ENCODE peak calls at places on chromosomes 6 and 20, in seven cellular contexts. One of them, this sample, is unnamed.
A peak's percentile ranks its signal among the peaks of the same experiment; 100 is the strongest.

GRCh38 chr6:170212956-170213636 is 77.8 kb downstream of the DLL1 start:
- DNase-seq in A549: no peak
- DNase-seq in fibroblast of lung: no peak
- DNase-seq in CD8-positive, alpha-beta T cell: no peak
- DNase-seq in fibroblast of the aortic adventitia: no peak
- DNase-seq in lung: peak; percentile 10
- DNase-seq in cardiac fibroblast: no peak
- DNase-seq in this sample: no peak

GRCh38 chr6:117548797-117549301 is 53.5 kb downstream of the GOPC start:
- DNase-seq in A549: peak; percentile 39
- DNase-seq in fibroblast of lung: peak; percentile 34
- DNase-seq in CD8-positive, alpha-beta T cell: no peak
- DNase-seq in fibroblast of the aortic adventitia: peak; percentile 71
- DNase-seq in lung: no peak
- DNase-seq in cardiac fibroblast: peak; percentile 85
- DNase-seq in this sample: peak; percentile 87

GRCh38 chr6:3268680-3269079 is 9.9 kb downstream of the PSMG4 start:
- DNase-seq in A549: no peak
- DNase-seq in fibroblast of lung: no peak
- DNase-seq in CD8-positive, alpha-beta T cell: no peak
- DNase-seq in fibroblast of the aortic adventitia: no peak
- DNase-seq in lung: no peak
- DNase-seq in cardiac fibroblast: no peak
- DNase-seq in this sample: no peak

GRCh38 chr6:130421567-130421966 is 55.8 kb downstream of the TMEM200A start:
- DNase-seq in A549: no peak
- DNase-seq in fibroblast of lung: peak; percentile 72
- DNase-seq in CD8-positive, alpha-beta T cell: no peak
- DNase-seq in fibroblast of the aortic adventitia: peak; percentile 79
- DNase-seq in lung: no peak
- DNase-seq in cardiac fibroblast: peak; percentile 82
- DNase-seq in this sample: peak; percentile 88

GRCh38 chr6:157045831-157046454 is 268.8 kb downstream of the ARID1B start:
- DNase-seq in A549: peak; percentile 57
- DNase-seq in fibroblast of lung: peak; percentile 77
- DNase-seq in CD8-positive, alpha-beta T cell: no peak
- DNase-seq in fibroblast of the aortic adventitia: peak; percentile 73
- DNase-seq in lung: no peak
- DNase-seq in cardiac fibroblast: peak; percentile 76
- DNase-seq in this sample: peak; percentile 78

GRCh38 chr6:129889580-129889979 is 28.5 kb upstream of the TMEM244 start:
- DNase-seq in A549: no peak
- DNase-seq in fibroblast of lung: peak; percentile 83
- DNase-seq in CD8-positive, alpha-beta T cell: no peak
- DNase-seq in fibroblast of the aortic adventitia: peak; percentile 86
- DNase-seq in lung: no peak
- DNase-seq in cardiac fibroblast: peak; percentile 91
- DNase-seq in this sample: peak; percentile 77

GRCh38 chr6:141677598-141678211 is 455.0 kb upstream of the GJE1 start:
- DNase-seq in A549: peak; percentile 30
- DNase-seq in fibroblast of lung: peak; percentile 68
- DNase-seq in CD8-positive, alpha-beta T cell: no peak
- DNase-seq in fibroblast of the aortic adventitia: peak; percentile 62
- DNase-seq in lung: no peak
- DNase-seq in cardiac fibroblast: peak; percentile 67
- DNase-seq in this sample: peak; percentile 73

GRCh38 chr6:119608994-119609393 is 259.4 kb upstream of the MAN1A1 start:
- DNase-seq in A549: no peak
- DNase-seq in fibroblast of lung: no peak
- DNase-seq in CD8-positive, alpha-beta T cell: no peak
- DNase-seq in fibroblast of the aortic adventitia: no peak
- DNase-seq in lung: no peak
- DNase-seq in cardiac fibroblast: no peak
- DNase-seq in this sample: no peak

GRCh38 chr20:59705651-59706101 is 101.3 kb downstream of the PHACTR3 start:
- DNase-seq in A549: no peak
- DNase-seq in fibroblast of lung: no peak
- DNase-seq in CD8-positive, alpha-beta T cell: no peak
- DNase-seq in fibroblast of the aortic adventitia: no peak
- DNase-seq in lung: no peak
- DNase-seq in cardiac fibroblast: no peak
- DNase-seq in this sample: no peak

GRCh38 chr20:54433653-54434052 is 41.7 kb upstream of the DOK5 start:
- DNase-seq in A549: no peak
- DNase-seq in fibroblast of lung: no peak
- DNase-seq in CD8-positive, alpha-beta T cell: no peak
- DNase-seq in fibroblast of the aortic adventitia: no peak
- DNase-seq in lung: no peak
- DNase-seq in cardiac fibroblast: no peak
- DNase-seq in this sample: no peak

GRCh38 chr20:6959900-6960312 is 192.4 kb downstream of the BMP2 start:
- DNase-seq in A549: no peak
- DNase-seq in fibroblast of lung: peak; percentile 86
- DNase-seq in CD8-positive, alpha-beta T cell: no peak
- DNase-seq in fibroblast of the aortic adventitia: no peak
- DNase-seq in lung: no peak
- DNase-seq in cardiac fibroblast: peak; percentile 16
- DNase-seq in this sample: peak; percentile 85

GRCh38 chr6:108419934-108420609 is 125.2 kb downstream of the AFG1L start:
- DNase-seq in A549: no peak
- DNase-seq in fibroblast of lung: no peak
- DNase-seq in CD8-positive, alpha-beta T cell: no peak
- DNase-seq in fibroblast of the aortic adventitia: no peak
- DNase-seq in lung: no peak
- DNase-seq in cardiac fibroblast: no peak
- DNase-seq in this sample: no peak

GRCh38 chr6:163760860-163761259 is 346.3 kb downstream of the QKI start:
- DNase-seq in A549: no peak
- DNase-seq in fibroblast of lung: no peak
- DNase-seq in CD8-positive, alpha-beta T cell: no peak
- DNase-seq in fibroblast of the aortic adventitia: no peak
- DNase-seq in lung: peak; percentile 7
- DNase-seq in cardiac fibroblast: no peak
- DNase-seq in this sample: no peak

GRCh38 chr20:60428651-60429050 is 470.4 kb downstream of the CDH26 start:
- DNase-seq in A549: no peak
- DNase-seq in fibroblast of lung: no peak
- DNase-seq in CD8-positive, alpha-beta T cell: no peak
- DNase-seq in fibroblast of the aortic adventitia: no peak
- DNase-seq in lung: no peak
- DNase-seq in cardiac fibroblast: no peak
- DNase-seq in this sample: no peak

GRCh38 chr6:146582857-146583256 is 15.9 kb upstream of the ADGB start:
- DNase-seq in A549: no peak
- DNase-seq in fibroblast of lung: peak; percentile 50
- DNase-seq in CD8-positive, alpha-beta T cell: no peak
- DNase-seq in fibroblast of the aortic adventitia: peak; percentile 48
- DNase-seq in lung: peak; percentile 38
- DNase-seq in cardiac fibroblast: peak; percentile 22
- DNase-seq in this sample: peak; percentile 44

GRCh38 chr6:40232698-40233097 is 298.4 kb upstream of the MOCS1 start:
- DNase-seq in A549: no peak
- DNase-seq in fibroblast of lung: no peak
- DNase-seq in CD8-positive, alpha-beta T cell: no peak
- DNase-seq in fibroblast of the aortic adventitia: no peak
- DNase-seq in lung: no peak
- DNase-seq in cardiac fibroblast: no peak
- DNase-seq in this sample: no peak

GRCh38 chr20:59051666-59052065 is 9.1 kb upstream of the PRELID3B start:
- DNase-seq in A549: no peak
- DNase-seq in fibroblast of lung: no peak
- DNase-seq in CD8-positive, alpha-beta T cell: no peak
- DNase-seq in fibroblast of the aortic adventitia: no peak
- DNase-seq in lung: no peak
- DNase-seq in cardiac fibroblast: no peak
- DNase-seq in this sample: no peak

GRCh38 chr20:44435630-44436335 is 39.9 kb upstream of the TTPAL start:
- DNase-seq in A549: peak; percentile 52
- DNase-seq in fibroblast of lung: no peak
- DNase-seq in CD8-positive, alpha-beta T cell: no peak
- DNase-seq in fibroblast of the aortic adventitia: no peak
- DNase-seq in lung: no peak
- DNase-seq in cardiac fibroblast: no peak
- DNase-seq in this sample: no peak

GRCh38 chr6:44504321-44504761 is 116.8 kb downstream of the CDC5L start:
- DNase-seq in A549: no peak
- DNase-seq in fibroblast of lung: peak; percentile 63
- DNase-seq in CD8-positive, alpha-beta T cell: no peak
- DNase-seq in fibroblast of the aortic adventitia: peak; percentile 64
- DNase-seq in lung: no peak
- DNase-seq in cardiac fibroblast: no peak
- DNase-seq in this sample: no peak

GRCh38 chr6:133757330-133757729 is 131.6 kb upstream of the TCF21 start:
- DNase-seq in A549: no peak
- DNase-seq in fibroblast of lung: peak; percentile 52
- DNase-seq in CD8-positive, alpha-beta T cell: no peak
- DNase-seq in fibroblast of the aortic adventitia: peak; percentile 76
- DNase-seq in lung: no peak
- DNase-seq in cardiac fibroblast: peak; percentile 55
- DNase-seq in this sample: peak; percentile 63

GRCh38 chr20:25750220-25750764 is 53.6 kb upstream of the ZNF337 start:
- DNase-seq in A549: no peak
- DNase-seq in fibroblast of lung: no peak
- DNase-seq in CD8-positive, alpha-beta T cell: no peak
- DNase-seq in fibroblast of the aortic adventitia: no peak
- DNase-seq in lung: no peak
- DNase-seq in cardiac fibroblast: no peak
- DNase-seq in this sample: no peak

GRCh38 chr20:32358883-32359632 is 927 bp downstream of the ASXL1 start:
- DNase-seq in A549: peak; percentile 72
- DNase-seq in fibroblast of lung: peak; percentile 65
- DNase-seq in CD8-positive, alpha-beta T cell: peak; percentile 59
- DNase-seq in fibroblast of the aortic adventitia: peak; percentile 55
- DNase-seq in lung: peak; percentile 61
- DNase-seq in cardiac fibroblast: peak; percentile 67
- DNase-seq in this sample: peak; percentile 60

GRCh38 chr20:32357869-32358631 is at the start of gene ASXL1:
- DNase-seq in A549: peak; percentile 98
- DNase-seq in fibroblast of lung: peak; percentile 96
- DNase-seq in CD8-positive, alpha-beta T cell: peak; percentile 88
- DNase-seq in fibroblast of the aortic adventitia: peak; percentile 95
- DNase-seq in lung: peak; percentile 97
- DNase-seq in cardiac fibroblast: peak; percentile 96
- DNase-seq in this sample: peak; percentile 98

GRCh38 chr20:32358632-32358882 is 426 bp downstream of the ASXL1 start:
- DNase-seq in A549: no peak
- DNase-seq in fibroblast of lung: no peak
- DNase-seq in CD8-positive, alpha-beta T cell: no peak
- DNase-seq in fibroblast of the aortic adventitia: no peak
- DNase-seq in lung: no peak
- DNase-seq in cardiac fibroblast: no peak
- DNase-seq in this sample: no peak

GRCh38 chr20:32359633-32360332 is 1.7 kb downstream of the ASXL1 start:
- DNase-seq in A549: no peak
- DNase-seq in fibroblast of lung: peak; percentile 25
- DNase-seq in CD8-positive, alpha-beta T cell: no peak
- DNase-seq in fibroblast of the aortic adventitia: peak; percentile 40
- DNase-seq in lung: no peak
- DNase-seq in cardiac fibroblast: peak; percentile 43
- DNase-seq in this sample: peak; percentile 56

GRCh38 chr20:32360333-32360634 is 2.2 kb downstream of the ASXL1 start:
- DNase-seq in A549: no peak
- DNase-seq in fibroblast of lung: no peak
- DNase-seq in CD8-positive, alpha-beta T cell: no peak
- DNase-seq in fibroblast of the aortic adventitia: no peak
- DNase-seq in lung: no peak
- DNase-seq in cardiac fibroblast: no peak
- DNase-seq in this sample: no peak
- H3K4me3 ChIP-seq in A549: peak overlapping the region; percentile 73
- H3K4me3 ChIP-seq in fibroblast of lung: peak overlapping the region; percentile 97
- H3K4me3 ChIP-seq in CD8-positive, alpha-beta T cell: peak overlapping the region; percentile 84
- H3K4me3 ChIP-seq in fibroblast of the aortic adventitia: peak overlapping the region; percentile 88
- H3K4me3 ChIP-seq in lung: no peak overlapping the region
- H3K4me3 ChIP-seq in cardiac fibroblast: peak overlapping the region; percentile 65
- H3K4me3 ChIP-seq in this sample: peak overlapping the region; percentile 90

GRCh38 chr20:31853481-31853880 is 8.1 kb upstream of the FOXS1 start:
- DNase-seq in A549: no peak
- DNase-seq in fibroblast of lung: no peak
- DNase-seq in CD8-positive, alpha-beta T cell: no peak
- DNase-seq in fibroblast of the aortic adventitia: no peak
- DNase-seq in lung: no peak
- DNase-seq in cardiac fibroblast: no peak
- DNase-seq in this sample: no peak
- TF ChIP-seq CTCF in A549: no peak
- TF ChIP-seq CTCF in fibroblast of lung: no peak
- TF ChIP-seq CTCF in CD8-positive, alpha-beta T cell: no peak
- TF ChIP-seq CTCF in fibroblast of the aortic adventitia: no peak
- TF ChIP-seq CTCF in lung: no peak
- TF ChIP-seq CTCF in cardiac fibroblast: no peak
- TF ChIP-seq CTCF in this sample: no peak

GRCh38 chr6:16201706-16202105 is 36.7 kb upstream of the GMPR start:
- DNase-seq in A549: no peak
- DNase-seq in fibroblast of lung: no peak
- DNase-seq in CD8-positive, alpha-beta T cell: no peak
- DNase-seq in fibroblast of the aortic adventitia: no peak
- DNase-seq in lung: no peak
- DNase-seq in cardiac fibroblast: no peak
- DNase-seq in this sample: no peak

GRCh38 chr6:16206595-16207037 is 31.8 kb upstream of the GMPR start:
- DNase-seq in A549: peak; percentile 49
- DNase-seq in fibroblast of lung: peak; percentile 81
- DNase-seq in CD8-positive, alpha-beta T cell: peak; percentile 12
- DNase-seq in fibroblast of the aortic adventitia: peak; percentile 87
- DNase-seq in lung: peak; percentile 48
- DNase-seq in cardiac fibroblast: peak; percentile 88
- DNase-seq in this sample: peak; percentile 91

GRCh38 chr6:16208989-16209388 is 29.4 kb upstream of the GMPR start:
- DNase-seq in A549: no peak
- DNase-seq in fibroblast of lung: no peak
- DNase-seq in CD8-positive, alpha-beta T cell: no peak
- DNase-seq in fibroblast of the aortic adventitia: no peak
- DNase-seq in lung: no peak
- DNase-seq in cardiac fibroblast: no peak
- DNase-seq in this sample: no peak

GRCh38 chr6:16204653-16205376 is 33.6 kb upstream of the GMPR start:
- DNase-seq in A549: no peak
- DNase-seq in fibroblast of lung: no peak
- DNase-seq in CD8-positive, alpha-beta T cell: no peak
- DNase-seq in fibroblast of the aortic adventitia: no peak
- DNase-seq in lung: no peak
- DNase-seq in cardiac fibroblast: no peak
- DNase-seq in this sample: peak; percentile 29

GRCh38 chr6:16205377-16206144 is 32.8 kb upstream of the GMPR start:
- DNase-seq in A549: no peak
- DNase-seq in fibroblast of lung: peak; percentile 90
- DNase-seq in CD8-positive, alpha-beta T cell: no peak
- DNase-seq in fibroblast of the aortic adventitia: peak; percentile 56
- DNase-seq in lung: no peak
- DNase-seq in cardiac fibroblast: peak; percentile 89
- DNase-seq in this sample: peak; percentile 100
- H3K4me3 ChIP-seq in A549: no peak overlapping the region
- H3K4me3 ChIP-seq in fibroblast of lung: no peak overlapping the region
- H3K4me3 ChIP-seq in CD8-positive, alpha-beta T cell: no peak overlapping the region
- H3K4me3 ChIP-seq in fibroblast of the aortic adventitia: no peak overlapping the region
- H3K4me3 ChIP-seq in lung: no peak overlapping the region
- H3K4me3 ChIP-seq in cardiac fibroblast: no peak overlapping the region
- H3K4me3 ChIP-seq in this sample: no peak overlapping the region

DNA sequence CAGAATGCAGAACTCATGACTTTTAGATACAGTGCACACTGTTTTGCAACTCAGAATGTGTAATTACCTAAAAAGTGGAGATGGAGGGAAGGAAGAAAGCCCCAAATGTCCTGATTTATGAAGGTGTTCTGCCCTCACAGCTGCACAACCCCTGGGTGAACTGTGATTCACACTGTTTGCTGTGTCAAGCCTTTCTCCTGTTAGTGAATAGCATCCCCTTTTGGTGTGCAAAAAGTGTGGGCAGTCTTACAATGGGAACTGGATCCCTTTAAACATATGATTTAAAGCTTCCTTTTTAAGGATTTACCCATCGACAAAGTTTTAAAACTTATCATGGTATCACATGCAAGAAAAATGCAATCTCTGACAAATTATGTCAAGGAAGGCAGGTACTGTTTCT is 633.4 kb upstream of the EPHA7 start:
- DNase-seq in A549: peak; percentile 30
- DNase-seq in fibroblast of lung: peak; percentile 52
- DNase-seq in CD8-positive, alpha-beta T cell: no peak
- DNase-seq in fibroblast of the aortic adventitia: peak; percentile 5
- DNase-seq in lung: no peak
- DNase-seq in cardiac fibroblast: peak; percentile 39
- DNase-seq in this sample: peak; percentile 85
- TF ChIP-seq CTCF in A549: no peak
- TF ChIP-seq CTCF in fibroblast of lung: no peak
- TF ChIP-seq CTCF in CD8-positive, alpha-beta T cell: no peak
- TF ChIP-seq CTCF in fibroblast of the aortic adventitia: peak; percentile 4
- TF ChIP-seq CTCF in lung: no peak
- TF ChIP-seq CTCF in cardiac fibroblast: peak; percentile 5
- TF ChIP-seq CTCF in this sample: peak; percentile 80

This sample was measured in choroid plexus epithelial cell.